ENCODE peak calls at places on chromosomes 13 and 19, in eight cellular contexts. M is BJ, S is HFFc6, X is astrocyte, R is AG04449, J is HepG2, Z is fibroblast of mammary gland, K is kidney epithelial cell. Y is an unnamed sample.

GRCh38 chr13:87274209-87274819 is 396.9 kb upstream of the SLITRK5 start:
- DNase-seq in M (no peak), S (no peak), X (peak), R (no peak), J (peak), Z (peak), K (peak), Y (peak)

GRCh38 chr19:51365211-51366049 is 758 bp downstream of the ETFB start:
- DNase-seq in M (no peak), S (peak), X (peak), R (no peak), J (peak), Z (peak), K (no peak), Y (no peak)

GRCh38 chr13:79481685-79482052 is 714 bp downstream of the NDFIP2 start:
- DNase-seq in M (no peak), S (no peak), X (no peak), R (no peak), J (no peak), Z (peak), K (no peak), Y (no peak)

GRCh38 chr13:37175996-37176395 is 70.5 kb upstream of the CSNK1A1L start:
- DNase-seq in M (peak), S (peak), X (peak), R (peak), J (no peak), Z (peak), K (no peak), Y (peak)

GRCh38 chr19:1651061-1651547 is 1.3 kb downstream of the TCF3 start:
- DNase-seq in M (no peak), S (no peak), X (no peak), R (no peak), J (no peak), Z (peak), K (no peak), Y (no peak)

GRCh38 chr19:35000647-35001501 is 751 bp downstream of the GRAMD1A start:
- DNase-seq in M (no peak), S (peak), X (peak), R (no peak), J (peak), Z (peak), K (peak), Y (no peak)

GRCh38 chr13:40682449-40683240 is 16.2 kb upstream of the FOXO1 start:
- DNase-seq in M (no peak), S (peak), X (peak), R (no peak), J (no peak), Z (peak), K (no peak), Y (no peak)

GRCh38 chr19:39093761-39094160 is 9.6 kb downstream of the ACP7 start:
- DNase-seq in M (peak), S (peak), X (peak), R (peak), J (no peak), Z (peak), K (no peak), Y (no peak)

GRCh38 chr19:3760871-3761361 is 576 bp downstream of the APBA3 start:
- DNase-seq in M (no peak), S (no peak), X (no peak), R (no peak), J (no peak), Z (peak), K (no peak), Y (no peak)

GRCh38 chr13:36919833-36920611 is at the start of gene SMAD9:
- DNase-seq in M (no peak), S (peak), X (peak), R (no peak), J (peak), Z (peak), K (no peak), Y (no peak)

GRCh38 chr13:23956106-23956505 is 58.8 kb upstream of the C1QTNF9B start:
- DNase-seq in M (no peak), S (peak), X (peak), R (no peak), J (no peak), Z (peak), K (peak), Y (no peak)

GRCh38 chr13:26460652-26461051 is 96.8 kb upstream of the WASF3 start:
- DNase-seq in M (no peak), S (no peak), X (no peak), R (no peak), J (no peak), Z (peak), K (no peak), Y (no peak)

GRCh38 chr13:23868521-23868920 is 20.7 kb downstream of the MIPEP start:
- DNase-seq in M (no peak), S (peak), X (peak), R (peak), J (no peak), Z (peak), K (no peak), Y (no peak)

GRCh38 chr19:48513289-48514122 is 1.9 kb upstream of the LMTK3 start:
- DNase-seq in M (no peak), S (peak), X (peak), R (no peak), J (peak), Z (peak), K (no peak), Y (peak)

GRCh38 chr13:42671502-42671901 is 97.5 kb downstream of the TNFSF11 start:
- DNase-seq in M (no peak), S (no peak), X (no peak), R (no peak), J (no peak), Z (no peak), K (no peak), Y (no peak)

GRCh38 chr13:66984241-66984640 is 245.9 kb downstream of the PCDH9 start:
- DNase-seq in M (no peak), S (no peak), X (no peak), R (no peak), J (no peak), Z (no peak), K (no peak), Y (no peak)

GRCh38 chr13:25719666-25720065 is 332.1 kb downstream of the SHISA2 start:
- DNase-seq in M (no peak), S (no peak), X (no peak), R (no peak), J (no peak), Z (no peak), K (no peak), Y (no peak)

GRCh38 chr19:10517760-10518443 is 655 bp upstream of the S1PR5 start:
- DNase-seq in M (no peak), S (peak), X (no peak), R (no peak), J (no peak), Z (no peak), K (no peak), Y (no peak)

GRCh38 chr13:48864100-48864499 is 111.6 kb upstream of the FNDC3A start:
- DNase-seq in M (no peak), S (no peak), X (no peak), R (no peak), J (no peak), Z (no peak), K (no peak), Y (no peak)

GRCh38 chr19:47310819-47311218 is 1.2 kb downstream of the C5AR1 start:
- DNase-seq in M (no peak), S (no peak), X (no peak), R (no peak), J (peak), Z (peak), K (no peak), Y (no peak)

GRCh38 chr13:73069206-73069815 is 10.5 kb downstream of the KLF5 start:
- DNase-seq in M (no peak), S (no peak), X (peak), R (no peak), J (no peak), Z (no peak), K (no peak), Y (no peak)

GRCh38 chr13:114124921-114125320 is 7.5 kb downstream of the RASA3 start:
- DNase-seq in M (peak), S (peak), X (peak), R (no peak), J (no peak), Z (peak), K (peak), Y (no peak)

GRCh38 chr13:41145136-41145908 is 12.7 kb upstream of the KBTBD6 start:
- DNase-seq in M (no peak), S (peak), X (peak), R (peak), J (no peak), Z (peak), K (no peak), Y (no peak)

GRCh38 chr13:93857126-93857525 is 622.4 kb downstream of the DCT start:
- DNase-seq in M (no peak), S (no peak), X (peak), R (no peak), J (no peak), Z (peak), K (no peak), Y (no peak)

GRCh38 chr13:89550842-89551422 is 1796.6 kb upstream of the MIR17HG start:
- DNase-seq in M (no peak), S (no peak), X (peak), R (no peak), J (no peak), Z (no peak), K (peak), Y (no peak)

GRCh38 chr19:7450243-7451223 is 38.3 kb downstream of the PEX11G start:
- DNase-seq in M (no peak), S (no peak), X (peak), R (no peak), J (peak), Z (peak), K (no peak), Y (no peak)

GRCh38 chr13:98174995-98175394 is 2.1 kb downstream of the RNF113B start:
- DNase-seq in M (no peak), S (no peak), X (peak), R (no peak), J (no peak), Z (no peak), K (no peak), Y (no peak)

GRCh38 chr13:98180092-98180491 is 3.0 kb upstream of the RNF113B start:
- DNase-seq in M (no peak), S (no peak), X (peak), R (no peak), J (no peak), Z (peak), K (no peak), Y (no peak)

GRCh38 chr13:110483386-110483785 is 78.1 kb downstream of the RAB20 start:
- DNase-seq in M (no peak), S (no peak), X (no peak), R (no peak), J (no peak), Z (peak), K (no peak), Y (no peak)

GRCh38 chr13:110490009-110490770 is 71.3 kb downstream of the RAB20 start:
- DNase-seq in M (no peak), S (no peak), X (no peak), R (no peak), J (peak), Z (no peak), K (no peak), Y (no peak)

GRCh38 chr13:110486061-110486780 is 75.3 kb downstream of the RAB20 start:
- DNase-seq in M (no peak), S (no peak), X (no peak), R (no peak), J (no peak), Z (no peak), K (no peak), Y (no peak)

GRCh38 chr13:110484290-110485048 is 77.1 kb downstream of the RAB20 start:
- DNase-seq in M (no peak), S (no peak), X (no peak), R (no peak), J (no peak), Z (no peak), K (no peak), Y (no peak)

GRCh38 chr13:110485604-110486003 is 75.9 kb downstream of the RAB20 start:
- DNase-seq in M (no peak), S (no peak), X (peak), R (no peak), J (peak), Z (no peak), K (peak), Y (no peak)
- TF ChIP-seq CTCF in M (no peak), S (no peak), X (no peak), R (no peak), J (no peak), Z (no peak), K (no peak), Y (no peak)

GRCh38 chr19:50303558-50303957 is 25.6 kb downstream of the KCNC3 start:
- DNase-seq in M (no peak), S (no peak), X (no peak), R (no peak), J (no peak), Z (no peak), K (no peak), Y (no peak)

GRCh38 chr19:50300051-50300450 is 29.1 kb downstream of the KCNC3 start:
- DNase-seq in M (no peak), S (no peak), X (no peak), R (no peak), J (no peak), Z (peak), K (no peak), Y (no peak)

GRCh38 chr19:50300814-50301606 is 28.2 kb downstream of the KCNC3 start:
- DNase-seq in M (peak), S (peak), X (peak), R (peak), J (peak), Z (peak), K (peak), Y (no peak)

GRCh38 chr19:50301607-50301971 is 27.6 kb downstream of the KCNC3 start:
- DNase-seq in M (no peak), S (no peak), X (no peak), R (no peak), J (no peak), Z (no peak), K (no peak), Y (no peak)
- TF ChIP-seq CTCF in M (no peak), S (no peak), X (no peak), R (no peak), J (no peak), Z (no peak), K (no peak), Y (no peak)

GRCh38 chr13:57627663-57628062 is 3.9 kb upstream of the PCDH17 start:
- DNase-seq in M (no peak), S (peak), X (peak), R (no peak), J (no peak), Z (peak), K (no peak), Y (no peak)
- TF ChIP-seq CTCF in M (peak), S (peak), X (peak), R (peak), J (peak), Z (peak), K (peak), Y (peak)

GRCh38 chr19:18342090-18342632 is 1.8 kb downstream of the PGPEP1 start:
- DNase-seq in M (no peak), S (no peak), X (no peak), R (no peak), J (no peak), Z (no peak), K (no peak), Y (no peak)
- TF ChIP-seq CTCF in M (no peak), S (no peak), X (no peak), R (no peak), J (no peak), Z (no peak), K (no peak), Y (no peak)

GRCh38 chr19:57320180-57321084 is at the start of gene ZNF543:
- DNase-seq in M (peak), S (peak), X (peak), R (peak), J (peak), Z (peak), K (peak), Y (peak)
- TF ChIP-seq CTCF in M (no peak), S (peak), X (no peak), R (no peak), J (no peak), Z (no peak), K (no peak), Y (no peak)

GRCh38 chr19:12996542-12997094 is 1.3 kb downstream of the NFIX start:
- DNase-seq in M (no peak), S (peak), X (no peak), R (no peak), J (peak), Z (no peak), K (no peak), Y (no peak)
- TF ChIP-seq CTCF in M (peak), S (peak), X (no peak), R (no peak), J (peak), Z (no peak), K (no peak), Y (no peak)

Y was measured in AG09319.